ENCODE peak calls at places on chromosomes 6 and 20, in eight cellular contexts. One of them, this sample, is unnamed. For H3K4me1, the result is how much of the 10 kb centered on the place peaks cover.

GRCh38 chr6:11033825-11034224 is 10.3 kb downstream of the ELOVL2 start:
- DNase-seq in spleen: no peak
- DNase-seq in effector memory CD4-positive, alpha-beta T cell: no peak
- DNase-seq in mesendoderm: no peak
- DNase-seq in IMR-90: peak
- DNase-seq in esophagus squamous epithelium: no peak
- DNase-seq in ascending aorta: no peak
- DNase-seq in K562: no peak
- DNase-seq in this sample: no peak

GRCh38 chr20:1928154-1928553 is 32.9 kb downstream of the SIRPA start:
- DNase-seq in K562: no peak
- DNase-seq in ascending aorta: no peak
- DNase-seq in mesendoderm: no peak
- DNase-seq in esophagus squamous epithelium: no peak
- DNase-seq in spleen: no peak
- DNase-seq in effector memory CD4-positive, alpha-beta T cell: no peak
- DNase-seq in IMR-90: no peak
- DNase-seq in this sample: no peak

GRCh38 chr20:63617092-63617875 is 9.6 kb downstream of the GMEB2 start:
- DNase-seq in mesendoderm: no peak
- DNase-seq in IMR-90: no peak
- DNase-seq in esophagus squamous epithelium: no peak
- DNase-seq in ascending aorta: no peak
- DNase-seq in effector memory CD4-positive, alpha-beta T cell: no peak
- DNase-seq in K562: no peak
- DNase-seq in spleen: no peak
- DNase-seq in this sample: no peak

GRCh38 chr6:121247386-121247785 is 86.9 kb downstream of the TBC1D32 start:
- DNase-seq in K562: no peak
- DNase-seq in effector memory CD4-positive, alpha-beta T cell: no peak
- DNase-seq in IMR-90: peak
- DNase-seq in ascending aorta: no peak
- DNase-seq in spleen: no peak
- DNase-seq in mesendoderm: no peak
- DNase-seq in esophagus squamous epithelium: no peak
- DNase-seq in this sample: no peak

GRCh38 chr6:131060311-131060710 is 2.7 kb downstream of the EPB41L2 start:
- DNase-seq in spleen: no peak
- DNase-seq in mesendoderm: no peak
- DNase-seq in IMR-90: peak
- DNase-seq in effector memory CD4-positive, alpha-beta T cell: no peak
- DNase-seq in esophagus squamous epithelium: no peak
- DNase-seq in ascending aorta: no peak
- DNase-seq in K562: no peak
- DNase-seq in this sample: no peak

GRCh38 chr20:58512808-58513552 is 2.2 kb downstream of the APCDD1L start:
- DNase-seq in mesendoderm: peak
- DNase-seq in spleen: no peak
- DNase-seq in esophagus squamous epithelium: no peak
- DNase-seq in IMR-90: no peak
- DNase-seq in effector memory CD4-positive, alpha-beta T cell: no peak
- DNase-seq in K562: no peak
- DNase-seq in ascending aorta: peak
- DNase-seq in this sample: no peak

GRCh38 chr6:106512048-106512957 is 117.0 kb downstream of the RTN4IP1 start:
- DNase-seq in spleen: peak
- DNase-seq in K562: peak
- DNase-seq in esophagus squamous epithelium: no peak
- DNase-seq in IMR-90: no peak
- DNase-seq in ascending aorta: peak
- DNase-seq in effector memory CD4-positive, alpha-beta T cell: peak
- DNase-seq in mesendoderm: peak
- DNase-seq in this sample: peak

GRCh38 chr6:40978687-40979289 is 60.2 kb downstream of the UNC5CL start:
- DNase-seq in ascending aorta: no peak
- DNase-seq in IMR-90: no peak
- DNase-seq in mesendoderm: no peak
- DNase-seq in effector memory CD4-positive, alpha-beta T cell: no peak
- DNase-seq in K562: no peak
- DNase-seq in esophagus squamous epithelium: no peak
- DNase-seq in spleen: no peak
- DNase-seq in this sample: no peak

GRCh38 chr6:22328499-22328898 is 31.7 kb upstream of the PRL start:
- DNase-seq in esophagus squamous epithelium: no peak
- DNase-seq in effector memory CD4-positive, alpha-beta T cell: no peak
- DNase-seq in mesendoderm: no peak
- DNase-seq in spleen: no peak
- DNase-seq in ascending aorta: no peak
- DNase-seq in K562: no peak
- DNase-seq in IMR-90: no peak
- DNase-seq in this sample: no peak

GRCh38 chr6:47715782-47716181 is 17.4 kb downstream of the ADGRF4 start:
- DNase-seq in K562: no peak
- DNase-seq in effector memory CD4-positive, alpha-beta T cell: no peak
- DNase-seq in mesendoderm: no peak
- DNase-seq in ascending aorta: no peak
- DNase-seq in spleen: no peak
- DNase-seq in IMR-90: no peak
- DNase-seq in esophagus squamous epithelium: no peak
- DNase-seq in this sample: no peak

GRCh38 chr6:79621579-79621978 is 9.6 kb upstream of the SH3BGRL2 start:
- DNase-seq in effector memory CD4-positive, alpha-beta T cell: no peak
- DNase-seq in mesendoderm: no peak
- DNase-seq in esophagus squamous epithelium: no peak
- DNase-seq in K562: peak
- DNase-seq in spleen: no peak
- DNase-seq in IMR-90: no peak
- DNase-seq in ascending aorta: no peak
- DNase-seq in this sample: no peak

GRCh38 chr6:878179-878578 is 185.2 kb upstream of the EXOC2 start:
- DNase-seq in mesendoderm: no peak
- DNase-seq in IMR-90: no peak
- DNase-seq in esophagus squamous epithelium: no peak
- DNase-seq in effector memory CD4-positive, alpha-beta T cell: no peak
- DNase-seq in spleen: no peak
- DNase-seq in K562: no peak
- DNase-seq in ascending aorta: no peak
- DNase-seq in this sample: no peak

GRCh38 chr6:46926481-46926880 is 4.7 kb upstream of the ADGRF5 start:
- DNase-seq in esophagus squamous epithelium: no peak
- DNase-seq in mesendoderm: no peak
- DNase-seq in ascending aorta: no peak
- DNase-seq in IMR-90: peak
- DNase-seq in effector memory CD4-positive, alpha-beta T cell: no peak
- DNase-seq in K562: no peak
- DNase-seq in spleen: no peak
- DNase-seq in this sample: no peak

GRCh38 chr20:16560661-16561060 is 12.6 kb downstream of the KIF16B start:
- DNase-seq in IMR-90: no peak
- DNase-seq in K562: no peak
- DNase-seq in spleen: no peak
- DNase-seq in effector memory CD4-positive, alpha-beta T cell: no peak
- DNase-seq in mesendoderm: no peak
- DNase-seq in esophagus squamous epithelium: no peak
- DNase-seq in ascending aorta: no peak
- DNase-seq in this sample: no peak

GRCh38 chr6:27755768-27756167 is 156.4 kb downstream of the OR2B2 start:
- DNase-seq in esophagus squamous epithelium: no peak
- DNase-seq in effector memory CD4-positive, alpha-beta T cell: no peak
- DNase-seq in mesendoderm: no peak
- DNase-seq in K562: no peak
- DNase-seq in spleen: no peak
- DNase-seq in IMR-90: no peak
- DNase-seq in ascending aorta: no peak
- DNase-seq in this sample: no peak

GRCh38 chr6:123677897-123678296 is 41.1 kb upstream of the TRDN start:
- DNase-seq in effector memory CD4-positive, alpha-beta T cell: no peak
- DNase-seq in esophagus squamous epithelium: no peak
- DNase-seq in K562: no peak
- DNase-seq in spleen: no peak
- DNase-seq in IMR-90: no peak
- DNase-seq in ascending aorta: no peak
- DNase-seq in mesendoderm: peak
- DNase-seq in this sample: no peak

GRCh38 chr6:119132211-119133004 is 53.9 kb upstream of the FAM184A start:
- DNase-seq in mesendoderm: no peak
- DNase-seq in effector memory CD4-positive, alpha-beta T cell: no peak
- DNase-seq in K562: no peak
- DNase-seq in esophagus squamous epithelium: no peak
- DNase-seq in ascending aorta: no peak
- DNase-seq in spleen: no peak
- DNase-seq in IMR-90: no peak
- DNase-seq in this sample: no peak

GRCh38 chr20:54793270-54793992 is 318.0 kb downstream of the DOK5 start:
- DNase-seq in IMR-90: no peak
- DNase-seq in ascending aorta: no peak
- DNase-seq in esophagus squamous epithelium: no peak
- DNase-seq in K562: no peak
- DNase-seq in spleen: no peak
- DNase-seq in effector memory CD4-positive, alpha-beta T cell: no peak
- DNase-seq in mesendoderm: no peak
- DNase-seq in this sample: no peak

DNA sequence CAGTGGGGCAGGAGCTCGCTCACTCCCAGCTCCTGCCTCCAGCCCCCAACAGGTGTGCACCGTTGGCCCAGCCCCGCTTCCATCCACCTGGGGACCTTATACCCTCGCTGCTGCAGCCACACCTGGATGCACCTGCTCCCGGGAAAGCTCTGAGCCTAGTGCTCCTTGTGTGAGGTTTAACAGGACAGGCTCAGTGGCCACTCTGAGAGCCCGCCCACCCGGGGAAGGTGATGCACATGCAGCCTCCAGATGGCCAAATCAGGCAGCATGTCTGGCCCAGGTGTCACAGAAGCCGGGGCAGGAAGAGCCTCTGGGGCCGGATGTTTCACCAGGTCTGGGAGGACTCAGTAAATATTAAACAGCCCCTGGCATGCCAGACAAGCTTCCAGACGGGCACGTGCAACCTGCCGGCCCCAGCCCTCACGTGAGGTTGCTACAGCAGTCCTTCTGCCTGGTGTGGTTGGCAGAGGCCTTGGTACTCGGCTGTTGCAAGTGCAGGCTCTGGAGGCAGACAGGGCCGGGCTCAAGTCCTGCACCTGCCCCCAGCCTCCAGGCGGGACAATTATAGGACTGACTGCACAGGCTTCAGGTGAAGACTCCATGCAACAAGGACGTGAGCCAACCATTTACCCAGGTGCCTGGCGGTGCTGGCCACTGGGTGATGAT is 66.9 kb downstream of the RIPOR3 start:
- DNase-seq in esophagus squamous epithelium: no peak
- DNase-seq in spleen: no peak
- DNase-seq in IMR-90: no peak
- DNase-seq in mesendoderm: no peak
- DNase-seq in effector memory CD4-positive, alpha-beta T cell: no peak
- DNase-seq in K562: no peak
- DNase-seq in ascending aorta: no peak
- DNase-seq in this sample: no peak
- H3K4me1 ChIP-seq in esophagus squamous epithelium: under half
- H3K4me1 ChIP-seq in spleen: under half
- H3K4me1 ChIP-seq in IMR-90: under half
- H3K4me1 ChIP-seq in mesendoderm: under half
- H3K4me1 ChIP-seq in effector memory CD4-positive, alpha-beta T cell: under half
- H3K4me1 ChIP-seq in K562: under half
- H3K4me1 ChIP-seq in ascending aorta: under half
- H3K4me1 ChIP-seq in this sample: under half

GRCh38 chr6:159102373-159103160 is 57.8 kb upstream of the TAGAP start:
- DNase-seq in IMR-90: no peak
- DNase-seq in K562: no peak
- DNase-seq in effector memory CD4-positive, alpha-beta T cell: no peak
- DNase-seq in mesendoderm: no peak
- DNase-seq in spleen: no peak
- DNase-seq in esophagus squamous epithelium: no peak
- DNase-seq in ascending aorta: no peak
- DNase-seq in this sample: no peak

GRCh38 chr6:159101656-159102055 is 56.9 kb upstream of the TAGAP start:
- DNase-seq in esophagus squamous epithelium: no peak
- DNase-seq in mesendoderm: no peak
- DNase-seq in K562: no peak
- DNase-seq in IMR-90: no peak
- DNase-seq in spleen: no peak
- DNase-seq in effector memory CD4-positive, alpha-beta T cell: no peak
- DNase-seq in ascending aorta: no peak
- DNase-seq in this sample: no peak

GRCh38 chr6:159099311-159099710 is 54.5 kb upstream of the TAGAP start:
- DNase-seq in spleen: no peak
- DNase-seq in IMR-90: no peak
- DNase-seq in K562: no peak
- DNase-seq in effector memory CD4-positive, alpha-beta T cell: no peak
- DNase-seq in mesendoderm: no peak
- DNase-seq in ascending aorta: no peak
- DNase-seq in esophagus squamous epithelium: no peak
- DNase-seq in this sample: peak

GRCh38 chr6:159100011-159100788 is 55.4 kb upstream of the TAGAP start:
- DNase-seq in K562: no peak
- DNase-seq in ascending aorta: no peak
- DNase-seq in IMR-90: no peak
- DNase-seq in spleen: no peak
- DNase-seq in esophagus squamous epithelium: no peak
- DNase-seq in effector memory CD4-positive, alpha-beta T cell: no peak
- DNase-seq in mesendoderm: no peak
- DNase-seq in this sample: no peak

GRCh38 chr6:159100789-159101182 is 56.0 kb upstream of the TAGAP start:
- DNase-seq in IMR-90: no peak
- DNase-seq in mesendoderm: no peak
- DNase-seq in spleen: no peak
- DNase-seq in esophagus squamous epithelium: no peak
- DNase-seq in K562: no peak
- DNase-seq in effector memory CD4-positive, alpha-beta T cell: no peak
- DNase-seq in ascending aorta: no peak
- DNase-seq in this sample: no peak
- H3K4me1 ChIP-seq in IMR-90: under half
- H3K4me1 ChIP-seq in mesendoderm: under half
- H3K4me1 ChIP-seq in spleen: under half
- H3K4me1 ChIP-seq in esophagus squamous epithelium: under half
- H3K4me1 ChIP-seq in K562: under half
- H3K4me1 ChIP-seq in effector memory CD4-positive, alpha-beta T cell: under half
- H3K4me1 ChIP-seq in ascending aorta: under half
- H3K4me1 ChIP-seq in this sample: half or more

DNA sequence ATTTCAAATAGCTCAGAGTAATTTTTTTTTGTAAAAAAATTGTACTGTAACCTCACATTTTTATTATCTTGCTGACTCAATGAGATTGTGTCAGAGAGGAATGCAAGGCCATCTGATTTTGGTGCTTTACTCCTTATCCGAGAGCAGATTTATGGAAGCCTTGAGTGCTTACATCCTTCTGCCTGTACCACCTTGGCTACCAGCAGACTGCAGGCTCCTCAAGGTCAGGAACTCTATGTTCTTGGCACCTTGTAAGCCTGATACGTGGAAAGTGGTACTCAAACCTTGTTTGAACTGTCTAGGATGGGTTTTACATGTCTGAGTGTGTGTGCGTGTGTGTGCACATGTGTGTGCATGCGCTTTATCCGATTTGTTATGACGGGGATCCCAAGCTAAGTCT is 80.0 kb upstream of the MLIP start:
- DNase-seq in IMR-90: no peak
- DNase-seq in spleen: no peak
- DNase-seq in ascending aorta: no peak
- DNase-seq in mesendoderm: no peak
- DNase-seq in esophagus squamous epithelium: no peak
- DNase-seq in effector memory CD4-positive, alpha-beta T cell: no peak
- DNase-seq in K562: no peak
- DNase-seq in this sample: no peak
- H3K4me1 ChIP-seq in IMR-90: under half
- H3K4me1 ChIP-seq in spleen: under half
- H3K4me1 ChIP-seq in ascending aorta: under half
- H3K4me1 ChIP-seq in mesendoderm: under half
- H3K4me1 ChIP-seq in esophagus squamous epithelium: under half
- H3K4me1 ChIP-seq in effector memory CD4-positive, alpha-beta T cell: under half
- H3K4me1 ChIP-seq in K562: under half
- H3K4me1 ChIP-seq in this sample: under half

GRCh38 chr6:111779660-111780059 is 93.6 kb downstream of the FYN start:
- DNase-seq in ascending aorta: no peak
- DNase-seq in spleen: no peak
- DNase-seq in IMR-90: no peak
- DNase-seq in mesendoderm: no peak
- DNase-seq in K562: no peak
- DNase-seq in effector memory CD4-positive, alpha-beta T cell: no peak
- DNase-seq in esophagus squamous epithelium: no peak
- DNase-seq in this sample: no peak
- H3K4me1 ChIP-seq in ascending aorta: under half
- H3K4me1 ChIP-seq in spleen: under half
- H3K4me1 ChIP-seq in IMR-90: under half
- H3K4me1 ChIP-seq in mesendoderm: under half
- H3K4me1 ChIP-seq in K562: under half
- H3K4me1 ChIP-seq in effector memory CD4-positive, alpha-beta T cell: under half
- H3K4me1 ChIP-seq in esophagus squamous epithelium: under half
- H3K4me1 ChIP-seq in this sample: half or more

This sample was measured in CD4-positive, alpha-beta memory T cell.